ENCODE peak calls at places on chromosomes 12 and 14, in four cellular contexts. One of them, this sample, is unnamed.

GRCh38 chr12:28479683-28480082 is 289.4 kb downstream of the CCDC91 start:
- DNase-seq in ACHN: no peak
- DNase-seq in stimulated activated CD4-positive, alpha-beta T cell treated with anti-CD3 and anti-CD28 coated beads, Interleukin-12 subunit alpha, Interleukin-12 subunit beta, amount 100 ng/mL, for 4 hours: no peak
- DNase-seq in iPS DF 6.9: no peak
- DNase-seq in this sample: no peak

GRCh38 chr12:25320123-25321006 is 69.6 kb upstream of the KRAS start:
- DNase-seq in ACHN: no peak
- DNase-seq in stimulated activated CD4-positive, alpha-beta T cell treated with anti-CD3 and anti-CD28 coated beads, Interleukin-12 subunit alpha, Interleukin-12 subunit beta, amount 100 ng/mL, for 4 hours: no peak
- DNase-seq in iPS DF 6.9: no peak
- DNase-seq in this sample: no peak

GRCh38 chr12:94175763-94176660 is 27.6 kb downstream of the PLXNC1 start:
- DNase-seq in ACHN: no peak
- DNase-seq in stimulated activated CD4-positive, alpha-beta T cell treated with anti-CD3 and anti-CD28 coated beads, Interleukin-12 subunit alpha, Interleukin-12 subunit beta, amount 100 ng/mL, for 4 hours: no peak
- DNase-seq in iPS DF 6.9: no peak
- DNase-seq in this sample: no peak

GRCh38 chr12:14505626-14506596 is 61.8 kb downstream of the PLBD1 start:
- DNase-seq in ACHN: no peak
- DNase-seq in stimulated activated CD4-positive, alpha-beta T cell treated with anti-CD3 and anti-CD28 coated beads, Interleukin-12 subunit alpha, Interleukin-12 subunit beta, amount 100 ng/mL, for 4 hours: no peak
- DNase-seq in iPS DF 6.9: no peak
- DNase-seq in this sample: no peak

GRCh38 chr12:26874501-26875296 is 41.7 kb upstream of the ITPR2 start:
- DNase-seq in ACHN: no peak
- DNase-seq in stimulated activated CD4-positive, alpha-beta T cell treated with anti-CD3 and anti-CD28 coated beads, Interleukin-12 subunit alpha, Interleukin-12 subunit beta, amount 100 ng/mL, for 4 hours: no peak
- DNase-seq in iPS DF 6.9: no peak
- DNase-seq in this sample: no peak

GRCh38 chr12:64080319-64081008 is 141.6 kb downstream of the KICS2 start:
- DNase-seq in ACHN: no peak
- DNase-seq in stimulated activated CD4-positive, alpha-beta T cell treated with anti-CD3 and anti-CD28 coated beads, Interleukin-12 subunit alpha, Interleukin-12 subunit beta, amount 100 ng/mL, for 4 hours: no peak
- DNase-seq in iPS DF 6.9: peak
- DNase-seq in this sample: no peak

GRCh38 chr12:78530065-78530765 is 334.4 kb upstream of the SYT1 start:
- DNase-seq in ACHN: no peak
- DNase-seq in stimulated activated CD4-positive, alpha-beta T cell treated with anti-CD3 and anti-CD28 coated beads, Interleukin-12 subunit alpha, Interleukin-12 subunit beta, amount 100 ng/mL, for 4 hours: no peak
- DNase-seq in iPS DF 6.9: no peak
- DNase-seq in this sample: no peak

GRCh38 chr12:26195250-26195640 is at the start of gene SSPN:
- DNase-seq in ACHN: peak
- DNase-seq in stimulated activated CD4-positive, alpha-beta T cell treated with anti-CD3 and anti-CD28 coated beads, Interleukin-12 subunit alpha, Interleukin-12 subunit beta, amount 100 ng/mL, for 4 hours: no peak
- DNase-seq in iPS DF 6.9: no peak
- DNase-seq in this sample: peak

GRCh38 chr12:113875681-113876080 is 90.4 kb downstream of the RBM19 start:
- DNase-seq in ACHN: no peak
- DNase-seq in stimulated activated CD4-positive, alpha-beta T cell treated with anti-CD3 and anti-CD28 coated beads, Interleukin-12 subunit alpha, Interleukin-12 subunit beta, amount 100 ng/mL, for 4 hours: no peak
- DNase-seq in iPS DF 6.9: no peak
- DNase-seq in this sample: peak

GRCh38 chr14:89617471-89618291 is 200.6 kb upstream of the FOXN3 start:
- DNase-seq in ACHN: no peak
- DNase-seq in stimulated activated CD4-positive, alpha-beta T cell treated with anti-CD3 and anti-CD28 coated beads, Interleukin-12 subunit alpha, Interleukin-12 subunit beta, amount 100 ng/mL, for 4 hours: no peak
- DNase-seq in iPS DF 6.9: no peak
- DNase-seq in this sample: peak

GRCh38 chr12:125113800-125114199 is 48.6 kb downstream of the AACS start:
- DNase-seq in ACHN: no peak
- DNase-seq in stimulated activated CD4-positive, alpha-beta T cell treated with anti-CD3 and anti-CD28 coated beads, Interleukin-12 subunit alpha, Interleukin-12 subunit beta, amount 100 ng/mL, for 4 hours: no peak
- DNase-seq in iPS DF 6.9: no peak
- DNase-seq in this sample: no peak

GRCh38 chr12:90921536-90921935 is 33.4 kb downstream of the CCER1 start:
- DNase-seq in ACHN: no peak
- DNase-seq in stimulated activated CD4-positive, alpha-beta T cell treated with anti-CD3 and anti-CD28 coated beads, Interleukin-12 subunit alpha, Interleukin-12 subunit beta, amount 100 ng/mL, for 4 hours: no peak
- DNase-seq in iPS DF 6.9: no peak
- DNase-seq in this sample: no peak

This sample was measured in SJSA1.